ENCODE peak calls at places on chromosomes 13 and 19, in seven cellular contexts. T, G, K, A, P, S and R are unnamed samples.

GRCh38 chr13:113452942-113453901 is at the start of gene ADPRHL1:
- DNase-seq in P (no peak), G (no peak), S (no peak), A (no peak), T (no peak), K (no peak), R (no peak)

GRCh38 chr19:44277331-44277730 is 17.6 kb downstream of the ZNF233 start:
- DNase-seq in S (no peak), P (no peak), A (no peak), K (no peak), G (no peak), T (no peak), R (no peak)

GRCh38 chr19:6066661-6067646 is 43.3 kb downstream of the RFX2 start:
- DNase-seq in A (peak; percentile 96), T (peak; percentile 94), S (no peak), G (no peak), K (peak; percentile 97), P (no peak), R (no peak)

GRCh38 chr13:38394777-38395504 is 45.3 kb downstream of the UFM1 start:
- DNase-seq in K (no peak), S (no peak), G (no peak), A (peak; percentile 34), P (no peak), T (no peak), R (no peak)

GRCh38 chr13:104984296-104984818 is 1551.1 kb downstream of the EFNB2 start:
- DNase-seq in P (no peak), S (no peak), T (peak; percentile 81), G (peak; percentile 92), K (no peak), A (peak; percentile 26), R (peak; percentile 66)

GRCh38 chr13:29543230-29544215 is 52.0 kb downstream of the SLC7A1 start:
- DNase-seq in T (peak; percentile 84), G (peak; percentile 44), A (peak; percentile 23), S (no peak), K (no peak), P (no peak), R (peak; percentile 51)

GRCh38 chr13:40993987-40994386 is 25.1 kb downstream of the ELF1 start:
- DNase-seq in S (no peak), T (no peak), A (peak; percentile 9), P (peak; percentile 87), K (no peak), G (no peak), R (no peak)

GRCh38 chr13:105979586-105979985 is 555.9 kb downstream of the EFNB2 start:
- DNase-seq in S (no peak), A (no peak), G (no peak), P (no peak), K (peak; percentile 66), T (peak; percentile 30), R (no peak)

GRCh38 chr13:111506621-111507020 is 186.2 kb downstream of the TEX29 start:
- DNase-seq in A (no peak), K (no peak), G (no peak), S (no peak), P (no peak), T (no peak), R (no peak)

GRCh38 chr13:65932013-65932412 is 1298.1 kb downstream of the PCDH9 start:
- DNase-seq in G (no peak), A (no peak), T (no peak), P (no peak), S (no peak), K (no peak), R (no peak)

GRCh38 chr19:52943884-52944643 is 18.6 kb downstream of the ZNF816 start:
- DNase-seq in A (no peak), S (no peak), K (no peak), G (no peak), P (no peak), T (no peak), R (no peak)

GRCh38 chr19:47512183-47512947 is 2.5 kb downstream of the NAPA start:
- DNase-seq in K (no peak), S (no peak), P (no peak), A (peak; percentile 34), T (no peak), G (no peak), R (no peak)

GRCh38 chr19:19661675-19662251 is 1.7 kb downstream of the ATP13A1 start:
- DNase-seq in G (peak; percentile 93), S (no peak), K (no peak), A (no peak), T (no peak), P (no peak), R (peak; percentile 78)

GRCh38 chr13:19818223-19818842 is 35.6 kb upstream of the PSPC1 start:
- DNase-seq in T (peak; percentile 8), A (no peak), G (no peak), K (no peak), P (peak; percentile 65), S (no peak), R (peak; percentile 26)

GRCh38 chr13:84096221-84096620 is 213.9 kb upstream of the SLITRK1 start:
- DNase-seq in G (no peak), S (no peak), P (no peak), K (no peak), A (no peak), T (peak; percentile 1), R (no peak)

GRCh38 chr13:114050536-114051450 is 76.9 kb upstream of the C13orf46 start:
- DNase-seq in T (no peak), K (no peak), S (no peak), G (no peak), A (no peak), P (no peak), R (no peak)

DNA sequence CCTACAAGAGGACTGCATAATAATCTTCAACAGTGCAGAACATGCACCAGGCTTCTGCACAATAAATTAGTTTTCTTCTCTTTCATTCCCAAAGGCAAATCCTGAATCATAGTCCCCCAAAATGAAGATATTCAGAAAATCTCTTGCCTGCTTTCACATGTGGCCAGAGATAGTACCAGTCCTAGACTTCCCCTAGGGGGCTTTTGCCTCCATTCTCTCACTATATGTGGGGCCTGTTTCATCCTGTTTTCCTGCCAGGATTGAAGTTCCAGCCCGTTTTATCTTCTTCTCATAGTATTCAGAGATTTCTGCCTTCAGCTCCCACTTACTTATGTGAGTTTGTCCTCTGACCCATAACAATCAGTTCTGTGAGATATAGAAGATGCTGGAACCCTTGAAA is 421.8 kb upstream of the PCDH9 start:
- DNase-seq in P (no peak), K (no peak), A (no peak), S (no peak), T (no peak), G (no peak), R (no peak)
- TF ChIP-seq CTCF in P (no peak), K (no peak), A (no peak), S (peak; percentile 8), T (peak; percentile 16), G (no peak), R (no peak)

DNA sequence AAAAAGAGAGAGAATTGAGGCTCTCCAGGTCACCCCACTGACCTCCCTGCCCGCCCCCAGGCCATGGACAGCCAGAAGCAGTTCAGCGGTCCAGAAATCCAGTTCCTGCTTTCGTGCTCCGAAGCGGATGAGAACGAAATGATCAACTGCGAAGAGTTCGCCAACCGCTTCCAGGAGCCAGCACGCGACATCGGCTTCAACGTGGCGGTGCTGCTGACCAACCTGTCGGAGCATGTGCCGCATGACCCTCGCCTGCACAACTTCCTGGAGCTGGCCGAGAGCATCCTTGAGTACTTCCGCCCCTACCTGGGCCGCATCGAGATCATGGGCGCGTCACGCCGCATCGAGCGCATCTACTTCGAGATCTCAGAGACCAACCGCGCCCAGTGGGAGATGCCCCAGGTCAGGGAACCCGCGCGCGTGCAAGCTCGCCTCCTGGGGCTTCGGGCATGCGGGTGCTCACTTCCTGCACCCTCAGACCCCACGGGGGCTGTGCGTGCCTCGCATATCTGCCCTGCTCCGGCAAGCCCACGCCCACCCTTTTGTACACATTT is 56.6 kb downstream of the MAP4K1 start:
- DNase-seq in A (no peak), P (no peak), G (no peak), T (no peak), S (no peak), K (no peak), R (no peak)
- H3K27me3 ChIP-seq in A (peaks cover 15% of the 10 kb centered on the region), P (no peaks in the 10 kb centered on the region), G (peaks cover 2% of the 10 kb centered on the region), T (peaks cover 10% of the 10 kb centered on the region), S (peaks cover 11% of the 10 kb centered on the region), K (peaks cover 4% of the 10 kb centered on the region), R (no peaks in the 10 kb centered on the region)

DNA sequence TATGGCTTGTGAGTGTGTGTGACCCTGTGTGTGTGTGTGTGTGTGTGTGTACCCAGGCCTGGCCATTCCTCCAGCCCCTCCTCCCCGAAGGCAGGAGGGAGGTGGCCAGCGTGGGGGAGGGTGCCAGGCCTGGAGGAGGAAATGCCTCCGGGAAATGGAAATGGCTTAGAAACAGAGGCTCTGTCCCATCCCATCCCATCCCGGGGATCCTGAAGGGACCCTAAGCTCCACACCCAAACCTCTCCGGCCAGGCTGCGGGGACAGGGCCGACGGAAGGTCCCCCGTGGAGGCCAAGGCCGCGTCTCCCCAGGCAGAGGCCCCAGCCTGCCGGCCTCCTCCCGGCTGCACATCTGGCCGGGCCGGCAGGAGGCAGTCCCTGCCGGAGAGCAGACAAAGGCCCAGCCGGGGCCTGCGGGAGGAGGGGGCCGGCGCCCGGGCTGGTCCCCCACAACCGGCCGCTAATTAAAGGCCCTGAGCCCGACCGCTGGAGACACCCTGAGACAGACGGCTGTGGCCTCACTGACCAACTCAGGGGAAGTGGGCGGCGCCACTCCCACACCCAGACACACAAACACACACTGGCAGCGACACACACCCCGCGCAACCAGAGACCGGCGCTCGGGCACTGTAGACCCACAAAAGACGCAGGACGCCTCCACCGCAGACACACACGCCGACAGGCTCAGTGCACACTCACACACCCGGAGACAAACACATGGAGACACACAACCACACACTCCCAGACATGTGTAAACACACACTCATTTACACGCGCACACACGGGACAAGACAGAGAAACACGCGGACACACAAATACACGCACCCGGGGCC is 1.1 kb downstream of the ADAMTS10 start:
- DNase-seq in T (peak; percentile 81), G (no peak), A (no peak), S (no peak), K (no peak), P (peak; percentile 15), R (no peak)
- TF ChIP-seq CTCF in T (peak; percentile 42), G (no peak), A (peak; percentile 44), S (peak; percentile 44), K (no peak), P (peak; percentile 34), R (no peak)

DNA sequence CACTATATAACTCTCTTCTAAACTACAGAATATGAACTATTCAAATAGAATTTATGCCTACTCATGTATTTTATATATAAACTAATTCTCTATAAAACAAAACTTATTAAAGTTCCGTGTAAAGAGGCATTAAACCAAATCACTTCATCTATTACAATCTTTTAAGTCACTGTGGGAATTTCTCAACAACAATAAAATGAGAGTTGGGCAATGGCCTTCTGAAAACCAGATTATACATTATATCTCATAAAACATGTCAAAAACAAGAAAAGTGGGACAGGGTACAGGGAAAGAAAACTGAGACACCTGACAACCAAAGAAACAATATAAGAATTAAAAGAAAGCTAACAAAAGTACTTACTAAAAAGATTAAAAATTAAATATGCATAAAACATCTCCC is 145.2 kb downstream of the DIAPH3 start:
- DNase-seq in T (no peak), S (no peak), G (no peak), A (no peak), K (no peak), P (no peak), R (no peak)
- H3K27me3 ChIP-seq in T (no peaks in the 10 kb centered on the region), S (no peaks in the 10 kb centered on the region), G (no peaks in the 10 kb centered on the region), A (no peaks in the 10 kb centered on the region), K (no peaks in the 10 kb centered on the region), P (no peaks in the 10 kb centered on the region), R (no peaks in the 10 kb centered on the region)